ENCODE peak calls at places on chromosome 2, in five cellular contexts. Z is HepG2, J is A549, C is GM12878, I is H1. G is an unnamed sample.

GRCh38 chr2:102975996-102976636 is 214.3 kb downstream of the TMEM182 start:
- DNase-seq in I (peak; percentile 36), J (peak; percentile 4), Z (peak; percentile 50), C (no peak), G (peak; percentile 34)

GRCh38 chr2:197838036-197838435 is 33.6 kb downstream of the PLCL1 start:
- DNase-seq in C (peak; percentile 30), I (no peak), Z (no peak), J (no peak), G (no peak)

GRCh38 chr2:219369447-219369861 is 18.3 kb downstream of the DNPEP start:
- DNase-seq in J (no peak), I (no peak), Z (no peak), C (no peak), G (no peak)

GRCh38 chr2:95333888-95334338 is 36.8 kb downstream of the KCNIP3 start:
- DNase-seq in C (no peak), J (no peak), Z (no peak), I (no peak), G (no peak)

GRCh38 chr2:236749346-236749745 is 179.7 kb downstream of the ACKR3 start:
- DNase-seq in C (no peak), J (no peak), I (no peak), Z (no peak), G (no peak)

GRCh38 chr2:197804758-197805597 is 585 bp downstream of the PLCL1 start:
- DNase-seq in I (no peak), Z (no peak), J (no peak), C (no peak), G (peak; percentile 43)

GRCh38 chr2:199309973-199310372 is 147.8 kb downstream of the SATB2 start:
- DNase-seq in Z (no peak), I (no peak), J (no peak), C (no peak), G (no peak)

GRCh38 chr2:55581435-55581834 is 36.0 kb downstream of the PPP4R3B start:
- DNase-seq in C (no peak), Z (peak; percentile 27), I (no peak), J (no peak), G (no peak)

GRCh38 chr2:159907914-159908313 is 109.9 kb upstream of the CD302 start:
- DNase-seq in J (no peak), C (no peak), Z (no peak), I (no peak), G (no peak)

GRCh38 chr2:173326806-173327205 is 27.9 kb upstream of the CDCA7 start:
- DNase-seq in I (no peak), C (no peak), Z (no peak), J (no peak), G (no peak)

GRCh38 chr2:190267302-190267701 is 52.3 kb downstream of the HIBCH start:
- DNase-seq in C (no peak), Z (peak; percentile 7), I (no peak), J (peak; percentile 5), G (no peak)

GRCh38 chr2:172402184-172402583 is 25.2 kb upstream of the ITGA6 start:
- DNase-seq in I (no peak), C (no peak), Z (no peak), J (no peak), G (no peak)

GRCh38 chr2:17296676-17297075 is 221.6 kb downstream of the RAD51AP2 start:
- DNase-seq in I (no peak), J (no peak), C (no peak), Z (no peak), G (no peak)

GRCh38 chr2:24881623-24882022 is 38.4 kb downstream of the ADCY3 start:
- DNase-seq in C (no peak), J (no peak), I (no peak), Z (no peak), G (peak; percentile 61)
- TF ChIP-seq CTCF in C (no peak), J (no peak), I (peak; percentile 72), Z (peak; percentile 62), G (peak; percentile 56)

DNA sequence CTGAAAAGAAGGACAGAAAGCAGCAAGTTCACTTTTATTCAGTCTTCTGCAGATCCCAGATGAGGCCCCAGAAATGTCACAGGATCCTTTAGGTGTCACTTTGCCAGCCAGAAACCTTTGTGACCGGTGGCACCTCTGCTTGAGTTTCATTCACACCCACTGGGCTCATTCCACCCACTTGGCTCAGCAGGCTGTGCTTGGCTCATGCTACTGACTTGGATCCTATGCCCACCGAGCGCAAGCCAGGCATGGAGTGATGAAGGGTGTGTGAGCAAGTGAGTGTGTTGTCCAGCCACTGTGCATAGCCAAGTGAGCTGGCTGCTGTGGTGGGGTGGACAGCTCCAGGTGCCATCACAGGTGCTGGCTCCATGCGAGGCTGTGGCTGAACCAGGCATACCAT is 357.0 kb upstream of the GULP1 start:
- DNase-seq in I (no peak), C (no peak), Z (no peak), J (no peak), G (no peak)
- TF ChIP-seq KDM1A in I (no peak), C (no peak), Z (no peak), J (no peak), G (no peak)

GRCh38 chr2:70926042-70926441 is 9.7 kb upstream of the ATP6V1B1 start:
- DNase-seq in I (no peak), J (no peak), Z (no peak), C (no peak), G (no peak)

GRCh38 chr2:70921839-70922590 is 13.7 kb upstream of the ATP6V1B1 start:
- DNase-seq in Z (peak; percentile 52), I (no peak), C (no peak), J (no peak), G (no peak)

GRCh38 chr2:70922591-70923234 is 13.0 kb upstream of the ATP6V1B1 start:
- DNase-seq in C (no peak), I (no peak), Z (no peak), J (no peak), G (no peak)

GRCh38 chr2:70921031-70921430 is 14.7 kb upstream of the ATP6V1B1 start:
- DNase-seq in Z (no peak), J (no peak), C (no peak), I (no peak), G (no peak)

GRCh38 chr2:70923378-70924015 is 12.2 kb upstream of the ATP6V1B1 start:
- DNase-seq in J (peak; percentile 35), C (no peak), I (no peak), Z (no peak), G (no peak)
- TF ChIP-seq CTCF in J (peak; percentile 34), C (peak; percentile 34), I (peak; percentile 57), Z (peak; percentile 43), G (peak; percentile 46)

GRCh38 chr2:148342091-148342490 is 302.5 kb upstream of the EPC2 start:
- DNase-seq in I (no peak), C (no peak), J (no peak), Z (no peak), G (no peak)

GRCh38 chr2:148338544-148338943 is 306.0 kb upstream of the EPC2 start:
- DNase-seq in C (no peak), I (no peak), J (no peak), Z (peak; percentile 6), G (no peak)
- TF ChIP-seq KDM1A in C (no peak), I (no peak), J (no peak), Z (no peak), G (no peak)

GRCh38 chr2:154565433-154565832 is 133.1 kb upstream of the KCNJ3 start:
- DNase-seq in Z (no peak), J (no peak), I (no peak), C (no peak), G (no peak)
- TF ChIP-seq CTCF in Z (no peak), J (no peak), I (no peak), C (no peak), G (no peak)

GRCh38 chr2:118723394-118723793 is 124.1 kb downstream of the EN1 start:
- DNase-seq in Z (no peak), C (no peak), J (no peak), I (no peak), G (no peak)
- TF ChIP-seq KDM1A in Z (no peak), C (no peak), J (no peak), I (no peak), G (no peak)

DNA sequence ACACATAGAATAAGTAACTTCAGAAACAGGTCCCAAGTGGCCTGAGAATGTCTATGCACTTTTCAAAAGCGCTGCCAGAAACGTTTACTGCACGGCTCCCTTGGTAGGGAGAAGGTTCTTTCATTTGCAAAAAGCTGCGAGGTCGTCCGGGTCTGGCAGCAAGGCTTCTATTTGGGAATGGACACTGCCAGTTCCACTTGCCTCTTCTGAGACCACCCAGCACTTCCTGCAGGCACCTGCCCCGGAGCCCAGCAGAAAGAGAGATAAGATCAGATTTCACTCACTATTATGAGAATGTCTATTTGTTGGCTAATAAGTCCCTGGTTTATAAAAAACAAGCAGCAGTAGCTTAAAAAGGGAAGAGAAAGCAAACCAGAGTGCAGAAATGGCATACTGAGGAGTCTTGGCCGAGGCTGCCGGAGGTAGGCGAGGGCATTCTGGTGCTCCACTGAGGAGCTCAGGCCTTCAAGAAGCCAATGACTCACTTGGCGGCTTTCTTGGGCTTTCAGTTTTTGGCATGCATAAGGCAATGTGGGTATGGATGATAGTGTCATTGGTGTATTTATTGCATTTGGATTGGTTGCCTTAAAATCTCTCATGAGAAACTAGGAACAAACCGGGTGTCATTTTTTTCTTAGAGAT is 119.4 kb upstream of the ARL5A start:
- DNase-seq in J (no peak), I (no peak), C (no peak), Z (no peak), G (no peak)
- TF ChIP-seq CTCF in J (no peak), I (no peak), C (no peak), Z (no peak), G (peak; percentile 2)

DNA sequence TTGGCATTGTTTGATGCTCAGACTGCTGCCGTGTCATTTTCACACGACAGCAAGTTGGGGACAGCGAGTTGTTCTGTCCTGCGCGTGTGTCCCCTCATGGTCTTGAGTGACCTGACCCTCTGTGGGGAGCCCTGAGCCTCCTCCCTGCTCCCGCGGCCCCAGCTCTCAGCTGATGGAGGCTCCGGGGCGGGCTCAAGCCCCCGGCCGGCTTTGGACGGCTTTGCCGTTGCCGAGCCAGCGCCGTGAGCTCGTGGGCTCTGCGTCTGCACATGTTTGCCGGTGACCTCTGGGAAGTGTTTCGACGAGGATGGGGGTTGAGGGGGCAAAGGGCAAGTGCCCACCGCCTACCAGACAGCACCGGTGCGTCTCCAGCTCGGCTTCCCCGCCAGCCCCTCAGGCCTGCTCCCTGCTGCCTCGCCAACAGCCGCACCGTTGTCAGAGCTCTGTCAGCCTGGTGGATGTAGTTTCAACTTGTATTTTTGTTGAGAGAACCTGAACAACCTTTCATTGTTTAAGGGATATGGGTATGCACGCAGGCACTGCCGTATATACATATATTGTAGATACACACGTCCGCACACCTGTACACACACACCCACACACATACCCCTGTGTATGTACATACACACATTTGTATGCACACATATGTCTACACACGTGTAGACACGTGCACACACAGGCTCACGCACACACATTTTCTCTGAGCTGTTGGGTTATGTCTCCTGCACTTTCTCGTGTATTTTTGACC is 13.7 kb downstream of the PDCD1 start:
- DNase-seq in Z (no peak), C (no peak), J (no peak), I (no peak), G (no peak)
- TF ChIP-seq KDM1A in Z (no peak), C (no peak), J (no peak), I (no peak), G (no peak)

GRCh38 chr2:158457092-158457825 is 507 bp downstream of the PKP4 start:
- DNase-seq in J (peak; percentile 15), C (no peak), I (no peak), Z (peak; percentile 40), G (peak; percentile 77)
- TF ChIP-seq CTCF in J (no peak), C (no peak), I (no peak), Z (no peak), G (no peak)

G was measured in K562.